ENCODE peak calls at places on chromosomes 16 and 17, in four cellular contexts. One of them, this sample, is unnamed.

GRCh38 chr17:27419156-27419555 is 37.1 kb upstream of the KSR1 start:
- DNase-seq in BJ: no peak
- DNase-seq in activated CD4-positive, alpha-beta T cell treated with anti-CD3 and anti-CD28 coated beads, Interleukin-2, amount 50 U/mL, for 1 hour: no peak
- DNase-seq in activated T-helper 9 cell treated with anti-CD3 and anti-CD28 coated beads, Interleukin-2, amount 50 U/mL, for 16 hours: no peak
- DNase-seq in this sample: no peak

GRCh38 chr17:79888811-79889634 is 49.8 kb upstream of the CBX4 start:
- DNase-seq in BJ: no peak
- DNase-seq in activated CD4-positive, alpha-beta T cell treated with anti-CD3 and anti-CD28 coated beads, Interleukin-2, amount 50 U/mL, for 1 hour: no peak
- DNase-seq in activated T-helper 9 cell treated with anti-CD3 and anti-CD28 coated beads, Interleukin-2, amount 50 U/mL, for 16 hours: no peak
- DNase-seq in this sample: no peak

GRCh38 chr17:50331085-50331791 is 14.7 kb upstream of the XYLT2 start:
- DNase-seq in BJ: peak; percentile 52
- DNase-seq in activated CD4-positive, alpha-beta T cell treated with anti-CD3 and anti-CD28 coated beads, Interleukin-2, amount 50 U/mL, for 1 hour: no peak
- DNase-seq in activated T-helper 9 cell treated with anti-CD3 and anti-CD28 coated beads, Interleukin-2, amount 50 U/mL, for 16 hours: no peak
- DNase-seq in this sample: peak; percentile 75

GRCh38 chr16:24138024-24138423 is 118.1 kb upstream of the CACNG3 start:
- DNase-seq in BJ: no peak
- DNase-seq in activated CD4-positive, alpha-beta T cell treated with anti-CD3 and anti-CD28 coated beads, Interleukin-2, amount 50 U/mL, for 1 hour: no peak
- DNase-seq in activated T-helper 9 cell treated with anti-CD3 and anti-CD28 coated beads, Interleukin-2, amount 50 U/mL, for 16 hours: no peak
- DNase-seq in this sample: no peak

GRCh38 chr17:80874866-80875445 is 116.7 kb upstream of the CHMP6 start:
- DNase-seq in BJ: no peak
- DNase-seq in activated CD4-positive, alpha-beta T cell treated with anti-CD3 and anti-CD28 coated beads, Interleukin-2, amount 50 U/mL, for 1 hour: no peak
- DNase-seq in activated T-helper 9 cell treated with anti-CD3 and anti-CD28 coated beads, Interleukin-2, amount 50 U/mL, for 16 hours: no peak
- DNase-seq in this sample: no peak

GRCh38 chr17:17062866-17063265 is 20.6 kb downstream of the MPRIP start:
- DNase-seq in BJ: no peak
- DNase-seq in activated CD4-positive, alpha-beta T cell treated with anti-CD3 and anti-CD28 coated beads, Interleukin-2, amount 50 U/mL, for 1 hour: no peak
- DNase-seq in activated T-helper 9 cell treated with anti-CD3 and anti-CD28 coated beads, Interleukin-2, amount 50 U/mL, for 16 hours: no peak
- DNase-seq in this sample: no peak

GRCh38 chr17:9577402-9577709 is 914 bp downstream of the CFAP52 start:
- DNase-seq in BJ: no peak
- DNase-seq in activated CD4-positive, alpha-beta T cell treated with anti-CD3 and anti-CD28 coated beads, Interleukin-2, amount 50 U/mL, for 1 hour: no peak
- DNase-seq in activated T-helper 9 cell treated with anti-CD3 and anti-CD28 coated beads, Interleukin-2, amount 50 U/mL, for 16 hours: no peak
- DNase-seq in this sample: no peak

GRCh38 chr17:71926746-71927398 is 193.9 kb upstream of the SOX9 start:
- DNase-seq in BJ: no peak
- DNase-seq in activated CD4-positive, alpha-beta T cell treated with anti-CD3 and anti-CD28 coated beads, Interleukin-2, amount 50 U/mL, for 1 hour: no peak
- DNase-seq in activated T-helper 9 cell treated with anti-CD3 and anti-CD28 coated beads, Interleukin-2, amount 50 U/mL, for 16 hours: no peak
- DNase-seq in this sample: no peak

GRCh38 chr16:9125658-9126492 is 34.4 kb downstream of the HAPSTR1 start:
- DNase-seq in BJ: no peak
- DNase-seq in activated CD4-positive, alpha-beta T cell treated with anti-CD3 and anti-CD28 coated beads, Interleukin-2, amount 50 U/mL, for 1 hour: no peak
- DNase-seq in activated T-helper 9 cell treated with anti-CD3 and anti-CD28 coated beads, Interleukin-2, amount 50 U/mL, for 16 hours: no peak
- DNase-seq in this sample: no peak

GRCh38 chr17:67198131-67198530 is 46.9 kb downstream of the HELZ start:
- DNase-seq in BJ: no peak
- DNase-seq in activated CD4-positive, alpha-beta T cell treated with anti-CD3 and anti-CD28 coated beads, Interleukin-2, amount 50 U/mL, for 1 hour: no peak
- DNase-seq in activated T-helper 9 cell treated with anti-CD3 and anti-CD28 coated beads, Interleukin-2, amount 50 U/mL, for 16 hours: no peak
- DNase-seq in this sample: no peak